ENCODE peak calls at places on chromosomes 13 and 19, in seven cellular contexts. H, Q, A, Y, F, Z and O are unnamed samples.

GRCh38 chr19:1259873-1260748 is 9.0 kb upstream of the CIRBP start:
- DNase-seq in A (no peak), F (no peak), Y (no peak), Q (no peak), H (peak), Z (no peak), O (no peak)

GRCh38 chr19:55340784-55341147 is 1.1 kb downstream of the KMT5C start:
- DNase-seq in H (peak), F (no peak), Z (no peak), Q (no peak), Y (no peak), A (peak), O (no peak)

GRCh38 chr19:1400281-1401137 is 833 bp downstream of the GAMT start:
- DNase-seq in Z (no peak), H (peak), Q (no peak), Y (peak), A (peak), F (peak), O (no peak)

GRCh38 chr19:5314012-5314906 is 26.4 kb downstream of the PTPRS start:
- DNase-seq in Z (no peak), Y (no peak), F (no peak), A (no peak), Q (no peak), H (no peak), O (no peak)

GRCh38 chr19:41018736-41019290 is 27.7 kb downstream of the CYP2B6 start:
- DNase-seq in Y (no peak), F (no peak), Q (no peak), A (no peak), H (no peak), Z (no peak), O (no peak)

GRCh38 chr19:17579523-17580244 is 24.2 kb downstream of the COLGALT1 start:
- DNase-seq in A (peak), Q (peak), F (no peak), H (peak), Z (peak), Y (peak), O (no peak)

GRCh38 chr13:23980160-23980551 is 82.9 kb upstream of the C1QTNF9B start:
- DNase-seq in Y (peak), A (peak), H (peak), F (peak), Z (peak), Q (peak), O (no peak)

GRCh38 chr19:51136891-51137551 is 5.1 kb upstream of the SIGLEC7 start:
- DNase-seq in F (peak), Z (peak), H (no peak), Y (no peak), Q (no peak), A (no peak), O (no peak)

GRCh38 chr13:42221321-42221720 is 50.6 kb upstream of the AKAP11 start:
- DNase-seq in A (no peak), H (no peak), Z (no peak), F (no peak), Y (no peak), Q (no peak), O (no peak)

GRCh38 chr13:36512771-36513170 is 80.5 kb downstream of the CCNA1 start:
- DNase-seq in Y (no peak), Q (no peak), F (no peak), H (no peak), A (no peak), Z (no peak), O (no peak)

GRCh38 chr13:30569901-30570576 is 47.7 kb upstream of the USPL1 start:
- DNase-seq in A (no peak), Z (peak), F (peak), Y (no peak), Q (peak), H (no peak), O (peak)

GRCh38 chr19:3783660-3784584 is 2.3 kb downstream of the MATK start:
- DNase-seq in Z (no peak), Q (no peak), Y (no peak), H (peak), F (no peak), A (no peak), O (no peak)

GRCh38 chr13:97079726-97080125 is 85.5 kb upstream of the OXGR1 start:
- DNase-seq in A (no peak), Y (no peak), Z (no peak), H (no peak), Q (no peak), F (no peak), O (no peak)

GRCh38 chr13:97072297-97072696 is 78.0 kb upstream of the OXGR1 start:
- DNase-seq in Y (no peak), F (no peak), H (no peak), A (no peak), Q (no peak), Z (no peak), O (no peak)

GRCh38 chr13:97074618-97075017 is 80.3 kb upstream of the OXGR1 start:
- DNase-seq in Y (no peak), Z (no peak), Q (no peak), A (no peak), F (no peak), H (no peak), O (no peak)

DNA sequence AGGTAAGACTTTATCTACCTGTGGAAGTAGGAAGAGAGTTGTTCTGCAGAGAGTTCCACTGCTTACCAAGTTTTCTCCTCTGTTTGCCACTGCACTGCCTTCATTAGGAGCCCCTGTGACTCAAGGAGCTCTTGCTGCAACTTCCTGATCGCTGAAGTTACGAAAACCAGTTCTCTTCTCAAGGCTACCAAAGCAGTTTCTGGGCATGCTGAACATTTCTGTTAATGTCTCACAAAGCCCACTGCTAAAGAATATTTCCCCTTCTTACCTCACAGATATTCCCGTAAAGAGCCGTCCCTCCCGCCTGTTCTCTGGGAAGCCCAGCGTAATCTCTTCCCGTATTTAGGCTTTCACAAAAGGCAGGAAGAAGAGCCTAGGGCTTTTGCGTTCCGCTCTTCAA is 82.6 kb upstream of the OXGR1 start:
- DNase-seq in F (no peak), Z (no peak), H (peak), A (no peak), Q (no peak), Y (no peak), O (no peak)
- H3K4me3 ChIP-seq in F (peak), Z (no peak), H (no peak), A (no peak), Q (no peak), Y (no peak), O (no peak)

DNA sequence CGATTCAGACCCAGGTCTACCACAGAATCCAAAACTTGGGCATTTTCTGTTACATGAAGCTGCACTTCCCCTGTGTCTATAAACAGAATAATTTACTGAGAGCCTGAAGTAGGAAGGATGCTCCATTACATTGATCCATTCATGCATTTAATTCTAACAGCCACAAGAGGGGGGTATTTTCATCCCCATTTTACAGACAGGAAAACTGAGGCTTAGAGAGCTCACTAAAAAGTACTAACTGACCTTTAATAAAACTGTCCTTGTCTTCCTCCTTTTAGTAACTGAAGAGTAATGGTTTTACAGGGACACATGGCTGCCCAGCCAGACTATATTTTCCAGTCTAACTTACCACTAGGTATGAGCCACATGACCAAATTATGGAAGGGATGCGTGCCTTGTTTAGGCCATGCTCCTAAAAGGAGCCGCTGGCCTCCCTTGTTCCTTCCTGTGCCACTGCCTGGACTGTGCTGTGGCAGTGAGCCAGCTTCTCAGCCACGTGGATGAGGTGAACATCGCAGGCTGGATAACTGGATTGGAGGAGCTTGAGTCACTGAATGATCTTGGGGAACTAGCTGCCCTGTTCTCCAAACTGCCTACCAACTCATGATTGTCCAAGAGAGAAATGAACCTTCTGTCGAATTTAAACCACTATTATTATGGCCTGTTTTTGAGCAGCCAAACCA is 108.3 kb downstream of the DOCK9 start:
- DNase-seq in A (no peak), Z (no peak), H (no peak), Q (peak), F (no peak), Y (no peak), O (peak)
- TF ChIP-seq CTCF in A (no peak), Z (no peak), H (peak), Q (no peak), F (no peak), Y (no peak), O (peak)

GRCh38 chr19:53958168-53958571 is 4.6 kb upstream of the CACNG8 start:
- DNase-seq in A (peak), Z (no peak), H (peak), F (no peak), Q (no peak), Y (no peak), O (no peak)

GRCh38 chr19:53959176-53959757 is 3.5 kb upstream of the CACNG8 start:
- DNase-seq in A (no peak), Q (no peak), F (no peak), Y (no peak), H (peak), Z (no peak), O (no peak)

GRCh38 chr19:53960886-53961285 is 1.9 kb upstream of the CACNG8 start:
- DNase-seq in Q (no peak), F (no peak), H (no peak), A (no peak), Z (no peak), Y (no peak), O (no peak)

GRCh38 chr19:53960187-53960586 is 2.5 kb upstream of the CACNG8 start:
- DNase-seq in F (no peak), Y (no peak), Q (no peak), H (peak), A (no peak), Z (no peak), O (no peak)

GRCh38 chr19:53957448-53958167 is 5.1 kb upstream of the CACNG8 start:
- DNase-seq in F (no peak), A (no peak), Z (no peak), H (no peak), Y (no peak), Q (no peak), O (no peak)
- H3K4me3 ChIP-seq in F (no peak), A (no peak), Z (no peak), H (peak), Y (no peak), Q (no peak), O (no peak)

GRCh38 chr13:111338841-111339240 is 18.4 kb downstream of the TEX29 start:
- DNase-seq in A (no peak), Y (no peak), Z (no peak), F (peak), H (no peak), Q (no peak), O (no peak)
- TF ChIP-seq CTCF in A (no peak), Y (no peak), Z (no peak), F (no peak), H (no peak), Q (no peak), O (no peak)